ENCODE peak calls at places on chromosomes 3 and 15, in nine cellular contexts. S, V, R, M, D, U, G, L and O are unnamed samples. For H3K9me2, the result is how much of the 10 kb centered on the place peaks cover.

GRCh38 chr3:177388209-177388608 is 190.9 kb upstream of the TBL1XR1 start:
- DNase-seq in S (no peak), V (no peak), R (no peak), M (no peak), D (no peak), U (no peak), G (no peak), L (no peak), O (no peak)

GRCh38 chr3:41418961-41419691 is 219.8 kb downstream of the CTNNB1 start:
- DNase-seq in S (peak), V (peak), R (no peak), M (peak), D (peak), U (peak), G (no peak), L (no peak), O (no peak)

GRCh38 chr15:83066761-83067637 is at the start of gene BTBD1:
- DNase-seq in S (peak), V (peak), R (peak), M (peak), D (peak), U (peak), G (peak), L (peak), O (peak)

GRCh38 chr3:143831208-143831607 is 17.1 kb downstream of the SLC9A9 start:
- DNase-seq in S (no peak), V (peak), R (no peak), M (peak), D (peak), U (no peak), G (no peak), L (no peak), O (no peak)

GRCh38 chr15:79523266-79523665 is 91.1 kb downstream of the MINAR1 start:
- DNase-seq in S (no peak), V (no peak), R (no peak), M (no peak), D (peak), U (no peak), G (peak), L (no peak), O (no peak)

GRCh38 chr3:160016972-160017371 is 28.3 kb downstream of the IL12A start:
- DNase-seq in S (no peak), V (peak), R (no peak), M (peak), D (no peak), U (no peak), G (no peak), L (no peak), O (no peak)

GRCh38 chr15:94359716-94360115 is 128.4 kb downstream of the MCTP2 start:
- DNase-seq in S (no peak), V (no peak), R (no peak), M (no peak), D (no peak), U (no peak), G (no peak), L (no peak), O (no peak)

GRCh38 chr15:25783607-25784131 is 79.5 kb downstream of the ATP10A start:
- DNase-seq in S (no peak), V (no peak), R (peak), M (peak), D (peak), U (peak), G (no peak), L (no peak), O (peak)

GRCh38 chr3:8869613-8870012 is 93.7 kb downstream of the RAD18 start:
- DNase-seq in S (peak), V (peak), R (no peak), M (peak), D (peak), U (no peak), G (no peak), L (peak), O (no peak)

GRCh38 chr15:74402873-74403589 is 30.7 kb downstream of the SEMA7A start:
- DNase-seq in S (no peak), V (no peak), R (peak), M (no peak), D (no peak), U (no peak), G (no peak), L (no peak), O (peak)

GRCh38 chr3:141241248-141242034 is 9.8 kb downstream of the PXYLP1 start:
- DNase-seq in S (no peak), V (no peak), R (no peak), M (no peak), D (peak), U (no peak), G (no peak), L (no peak), O (no peak)

GRCh38 chr3:14290631-14291385 is 111.6 kb upstream of the SLC6A6 start:
- DNase-seq in S (no peak), V (no peak), R (no peak), M (no peak), D (no peak), U (peak), G (no peak), L (peak), O (no peak)

GRCh38 chr15:91311986-91312385 is 211.9 kb downstream of the SV2B start:
- DNase-seq in S (no peak), V (no peak), R (no peak), M (no peak), D (no peak), U (no peak), G (no peak), L (no peak), O (no peak)

GRCh38 chr3:108124337-108125150 is 33.7 kb upstream of the CD47 start:
- DNase-seq in S (no peak), V (no peak), R (peak), M (no peak), D (no peak), U (peak), G (no peak), L (no peak), O (peak)

GRCh38 chr3:33884204-33884561 is 85.8 kb downstream of the PDCD6IP start:
- DNase-seq in S (no peak), V (no peak), R (no peak), M (peak), D (peak), U (peak), G (no peak), L (no peak), O (peak)

GRCh38 chr3:197811343-197811742 is 20.3 kb downstream of the LRCH3 start:
- DNase-seq in S (no peak), V (no peak), R (no peak), M (no peak), D (peak), U (no peak), G (peak), L (no peak), O (no peak)

GRCh38 chr15:96345560-96346389 is 15.3 kb downstream of the NR2F2 start:
- DNase-seq in S (no peak), V (no peak), R (no peak), M (peak), D (peak), U (peak), G (peak), L (peak), O (no peak)

GRCh38 chr3:20739814-20740213 is 553.8 kb upstream of the SGO1 start:
- DNase-seq in S (no peak), V (no peak), R (peak), M (no peak), D (peak), U (no peak), G (no peak), L (no peak), O (no peak)

GRCh38 chr3:65582012-65582717 is 456.6 kb downstream of the MAGI1 start:
- DNase-seq in S (no peak), V (no peak), R (no peak), M (peak), D (no peak), U (no peak), G (no peak), L (no peak), O (no peak)

GRCh38 chr15:40161693-40162401 is 978 bp downstream of the BUB1B start:
- DNase-seq in S (no peak), V (no peak), R (peak), M (no peak), D (no peak), U (peak), G (no peak), L (no peak), O (peak)

GRCh38 chr15:51093865-51094605 is 671 bp downstream of the TNFAIP8L3 start:
- DNase-seq in S (no peak), V (no peak), R (no peak), M (no peak), D (peak), U (peak), G (peak), L (peak), O (no peak)

GRCh38 chr3:156455839-156456238 is 99.1 kb downstream of the SSR3 start:
- DNase-seq in S (no peak), V (peak), R (no peak), M (peak), D (no peak), U (peak), G (no peak), L (no peak), O (peak)

GRCh38 chr3:78148986-78149717 is 1109.3 kb downstream of the ROBO2 start:
- DNase-seq in S (no peak), V (no peak), R (no peak), M (peak), D (no peak), U (no peak), G (no peak), L (no peak), O (no peak)

GRCh38 chr3:74546426-74546825 is 68.0 kb downstream of the CNTN3 start:
- DNase-seq in S (no peak), V (no peak), R (no peak), M (no peak), D (peak), U (no peak), G (no peak), L (no peak), O (no peak)

DNA sequence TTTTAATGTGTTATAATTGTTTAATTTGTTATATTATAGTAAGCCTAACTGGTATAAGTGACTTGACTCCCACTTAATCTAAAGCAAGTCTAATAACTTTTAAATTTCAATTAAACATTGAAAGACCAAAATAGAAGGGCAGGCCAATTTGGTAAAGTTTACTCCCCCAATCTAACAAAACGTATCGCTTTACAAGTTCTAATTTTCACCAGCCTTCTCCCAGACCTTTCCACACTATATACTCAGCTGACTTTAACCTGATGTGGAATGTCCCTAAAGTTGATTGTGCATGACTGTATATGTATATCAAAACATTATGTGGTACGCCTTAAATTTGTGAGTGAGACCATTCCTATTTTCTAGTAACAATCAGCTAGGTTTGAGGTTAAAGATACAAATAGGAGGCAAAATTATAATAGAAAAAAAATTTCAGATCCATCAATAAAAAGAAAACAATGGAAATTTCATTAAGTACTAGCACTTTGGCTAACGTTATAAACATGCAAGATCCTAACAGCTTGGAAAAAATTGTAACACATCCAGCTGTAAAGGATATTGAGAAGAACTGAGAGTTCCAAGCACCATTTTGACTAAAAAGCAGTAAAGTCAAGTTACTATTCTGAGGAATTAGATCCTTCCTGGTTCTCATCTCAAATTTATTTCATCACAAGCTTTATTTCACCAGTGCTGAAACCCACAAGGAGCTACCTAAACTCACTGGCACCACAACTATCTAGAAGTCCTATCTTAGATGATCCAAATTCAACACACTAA is 199.5 kb downstream of the ERC2 start:
- DNase-seq in S (no peak), V (no peak), R (no peak), M (no peak), D (no peak), U (no peak), G (no peak), L (no peak), O (no peak)
- H3K9me2 ChIP-seq in S (under half), V (under half), R (under half), M (under half), D (under half), U (under half), G (under half), L (under half), O (under half)

GRCh38 chr3:67334588-67334987 is 319.8 kb downstream of the SUCLG2 start:
- DNase-seq in S (no peak), V (no peak), R (no peak), M (no peak), D (no peak), U (no peak), G (no peak), L (no peak), O (no peak)
- H3K9me2 ChIP-seq in S (under half), V (under half), R (under half), M (under half), D (under half), U (under half), G (under half), L (under half), O (under half)

GRCh38 chr3:71784201-71784913 is 591 bp downstream of the PROK2 start:
- DNase-seq in S (no peak), V (no peak), R (no peak), M (no peak), D (no peak), U (peak), G (no peak), L (no peak), O (no peak)
- H3K9me2 ChIP-seq in S (under half), V (under half), R (under half), M (under half), D (under half), U (under half), G (under half), L (under half), O (under half)

DNA sequence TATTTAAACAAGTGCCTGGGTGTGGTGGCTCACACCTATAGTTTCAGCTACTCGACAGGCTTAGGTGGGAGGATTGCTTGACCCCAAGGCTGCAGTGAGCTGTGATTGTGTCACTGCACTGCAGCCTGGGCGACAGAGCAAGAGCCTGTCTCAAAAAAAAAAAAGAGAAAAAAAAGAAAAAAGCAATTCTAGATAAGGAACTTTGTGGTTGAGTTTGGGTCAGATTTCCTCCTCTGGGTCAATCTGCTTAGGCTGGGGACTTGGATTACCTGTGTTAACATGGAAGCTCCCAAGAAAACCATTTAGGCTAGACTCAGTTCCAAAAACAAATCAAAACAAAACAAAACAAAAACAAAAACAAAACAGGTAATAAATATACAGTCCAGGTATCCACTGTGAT is 50.0 kb downstream of the ITPR1 start:
- DNase-seq in S (no peak), V (no peak), R (no peak), M (no peak), D (no peak), U (no peak), G (no peak), L (no peak), O (no peak)
- H3K9me2 ChIP-seq in S (under half), V (under half), R (under half), M (under half), D (under half), U (under half), G (under half), L (under half), O (under half)

DNA sequence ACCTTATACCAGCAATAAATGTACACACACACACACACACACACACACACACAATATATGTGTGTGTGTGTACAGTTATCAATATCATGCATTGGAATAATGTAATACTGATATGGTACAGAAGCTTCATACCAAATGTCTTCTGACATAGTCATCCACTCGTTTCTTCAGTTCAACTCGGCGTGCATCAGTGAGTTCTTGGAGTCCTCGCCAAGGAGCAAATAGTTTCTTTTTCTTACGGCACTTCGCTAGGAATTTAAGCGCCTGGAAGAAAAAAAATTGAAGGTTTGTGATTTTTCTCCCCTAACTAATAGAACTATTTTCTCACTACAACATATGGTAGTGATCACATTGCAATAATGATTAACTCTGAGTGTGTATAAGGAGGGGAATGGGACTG is 32.1 kb upstream of the GOLGB1 start:
- DNase-seq in S (no peak), V (no peak), R (no peak), M (no peak), D (no peak), U (no peak), G (no peak), L (no peak), O (no peak)
- H3K9me2 ChIP-seq in S (under half), V (under half), R (under half), M (under half), D (under half), U (under half), G (under half), L (under half), O (under half)

GRCh38 chr15:58465866-58466517 is 34.2 kb downstream of the LIPC start:
- DNase-seq in S (no peak), V (no peak), R (no peak), M (no peak), D (peak), U (no peak), G (no peak), L (no peak), O (no peak)
- H3K9me2 ChIP-seq in S (under half), V (under half), R (under half), M (under half), D (under half), U (under half), G (under half), L (under half), O (under half)

DNA sequence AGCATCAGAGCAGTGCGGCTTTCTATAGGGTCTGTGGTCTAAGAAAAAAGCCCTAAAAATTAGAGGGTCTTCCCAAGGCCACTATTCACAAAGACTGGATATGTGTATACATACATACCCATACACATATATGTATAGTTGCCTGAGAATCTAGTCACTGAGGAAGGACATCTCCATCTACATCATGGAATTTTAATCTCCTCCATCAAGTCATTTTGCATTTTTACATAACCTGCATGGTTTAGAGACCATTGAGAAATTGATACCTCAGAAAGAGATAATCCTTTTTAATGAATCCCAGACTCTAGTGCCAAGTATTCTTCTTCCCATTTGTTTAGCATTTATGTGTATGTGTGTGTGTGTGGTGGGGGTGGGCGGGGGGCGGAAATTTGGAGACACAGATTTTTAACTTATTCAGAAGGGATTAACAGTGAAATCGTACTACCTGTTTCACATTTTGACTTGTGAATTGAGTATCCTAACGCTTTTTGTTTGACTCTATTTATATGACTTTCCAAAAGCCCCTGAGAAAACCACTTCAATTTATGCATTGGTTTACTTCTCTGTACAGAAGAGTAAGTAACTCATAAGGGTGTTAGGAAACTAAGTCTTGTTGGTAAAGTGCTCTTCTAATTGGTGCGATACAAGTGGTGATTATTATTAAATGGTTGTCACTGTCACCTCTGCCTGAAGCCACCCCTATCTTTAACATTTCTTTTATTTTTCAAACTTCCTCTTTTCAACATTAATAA is 166.9 kb downstream of the MEIS2 start:
- DNase-seq in S (no peak), V (no peak), R (no peak), M (no peak), D (no peak), U (no peak), G (no peak), L (no peak), O (no peak)
- H3K9me2 ChIP-seq in S (under half), V (under half), R (under half), M (under half), D (under half), U (under half), G (under half), L (under half), O (under half)

GRCh38 chr3:45139372-45139894 is 6.7 kb downstream of the CDCP1 start:
- DNase-seq in S (no peak), V (no peak), R (no peak), M (no peak), D (peak), U (no peak), G (no peak), L (no peak), O (no peak)
- H3K9me2 ChIP-seq in S (under half), V (under half), R (under half), M (under half), D (under half), U (under half), G (under half), L (under half), O (under half)